ENCODE peak calls at places on chromosomes 1 and 21, in four cellular contexts. N is IMR-90, D is HepG2, O is K562. T is an unnamed sample.

GRCh38 chr1:243974451-243975292 is 76.4 kb upstream of the ZBTB18 start:
- DNase-seq in N (peak; percentile 24), D (no peak), O (no peak), T (no peak)

GRCh38 chr1:101139130-101139529 is 97.7 kb upstream of the S1PR1 start:
- DNase-seq in N (no peak), D (no peak), O (no peak), T (no peak)

GRCh38 chr1:197876894-197877293 is 25.5 kb upstream of the C1orf53 start:
- DNase-seq in N (no peak), D (no peak), O (no peak), T (no peak)

GRCh38 chr21:45539046-45539795 is 3.0 kb downstream of the SLC19A1 start:
- DNase-seq in N (no peak), D (no peak), O (no peak), T (no peak)

GRCh38 chr1:26148887-26149286 is 10.0 kb upstream of the FAM110D start:
- DNase-seq in N (no peak), D (no peak), O (no peak), T (no peak)

GRCh38 chr1:184838374-184838995 is 83.8 kb upstream of the EDEM3 start:
- DNase-seq in N (peak; percentile 95), D (no peak), O (no peak), T (no peak)

GRCh38 chr1:165288301-165289120 is 68.0 kb downstream of the LMX1A start:
- DNase-seq in N (no peak), D (no peak), O (no peak), T (no peak)

GRCh38 chr1:151251656-151252470 is 2.7 kb upstream of the PSMD4 start:
- DNase-seq in N (peak; percentile 85), D (peak; percentile 78), O (peak; percentile 71), T (no peak)

GRCh38 chr1:79193211-79194079 is 186.9 kb upstream of the ADGRL4 start:
- DNase-seq in N (peak; percentile 74), D (no peak), O (no peak), T (peak; percentile 41)

GRCh38 chr1:6724517-6725141 is 23.0 kb upstream of the DNAJC11 start:
- DNase-seq in N (peak; percentile 86), D (peak; percentile 92), O (no peak), T (no peak)

GRCh38 chr1:165807613-165808012 is 19.8 kb upstream of the UCK2 start:
- DNase-seq in N (no peak), D (no peak), O (no peak), T (no peak)

GRCh38 chr1:173122958-173123852 is 72.5 kb upstream of the TNFSF18 start:
- DNase-seq in N (peak; percentile 95), D (peak; percentile 93), O (no peak), T (no peak)

GRCh38 chr1:229022595-229023350 is 248.1 kb upstream of the RAB4A start:
- DNase-seq in N (no peak), D (peak; percentile 83), O (no peak), T (no peak)

GRCh38 chr1:85224734-85225623 is 24.2 kb upstream of the SYDE2 start:
- DNase-seq in N (peak; percentile 48), D (no peak), O (peak; percentile 76), T (no peak)

GRCh38 chr1:56033321-56034037 is 545.9 kb downstream of the PLPP3 start:
- DNase-seq in N (no peak), D (no peak), O (no peak), T (no peak)

GRCh38 chr1:117636637-117637425 is 31.0 kb downstream of the TENT5C start:
- DNase-seq in N (no peak), D (no peak), O (no peak), T (no peak)

GRCh38 chr1:231550448-231550781 is 21.9 kb downstream of the TSNAX start:
- DNase-seq in N (no peak), D (peak; percentile 50), O (peak; percentile 43), T (no peak)

GRCh38 chr1:185441608-185442007 is 124.6 kb upstream of the IVNS1ABP start:
- DNase-seq in N (peak; percentile 74), D (peak; percentile 38), O (no peak), T (no peak)

GRCh38 chr1:54542120-54542961 is 5.7 kb upstream of the ACOT11 start:
- DNase-seq in N (peak; percentile 50), D (peak; percentile 81), O (peak; percentile 75), T (peak; percentile 9)

GRCh38 chr21:35179990-35180557 is 131.0 kb upstream of the RUNX1 start:
- DNase-seq in N (peak; percentile 94), D (no peak), O (no peak), T (no peak)

GRCh38 chr21:32087452-32087851 is 191.4 kb downstream of the MIS18A start:
- DNase-seq in N (no peak), D (no peak), O (no peak), T (no peak)

GRCh38 chr21:29221259-29221744 is 77.4 kb upstream of the BACH1 start:
- DNase-seq in N (peak; percentile 98), D (no peak), O (no peak), T (no peak)
- TF ChIP-seq POLR2A in N (peak; percentile 43), D (no peak), O (no peak), T (no peak)

DNA sequence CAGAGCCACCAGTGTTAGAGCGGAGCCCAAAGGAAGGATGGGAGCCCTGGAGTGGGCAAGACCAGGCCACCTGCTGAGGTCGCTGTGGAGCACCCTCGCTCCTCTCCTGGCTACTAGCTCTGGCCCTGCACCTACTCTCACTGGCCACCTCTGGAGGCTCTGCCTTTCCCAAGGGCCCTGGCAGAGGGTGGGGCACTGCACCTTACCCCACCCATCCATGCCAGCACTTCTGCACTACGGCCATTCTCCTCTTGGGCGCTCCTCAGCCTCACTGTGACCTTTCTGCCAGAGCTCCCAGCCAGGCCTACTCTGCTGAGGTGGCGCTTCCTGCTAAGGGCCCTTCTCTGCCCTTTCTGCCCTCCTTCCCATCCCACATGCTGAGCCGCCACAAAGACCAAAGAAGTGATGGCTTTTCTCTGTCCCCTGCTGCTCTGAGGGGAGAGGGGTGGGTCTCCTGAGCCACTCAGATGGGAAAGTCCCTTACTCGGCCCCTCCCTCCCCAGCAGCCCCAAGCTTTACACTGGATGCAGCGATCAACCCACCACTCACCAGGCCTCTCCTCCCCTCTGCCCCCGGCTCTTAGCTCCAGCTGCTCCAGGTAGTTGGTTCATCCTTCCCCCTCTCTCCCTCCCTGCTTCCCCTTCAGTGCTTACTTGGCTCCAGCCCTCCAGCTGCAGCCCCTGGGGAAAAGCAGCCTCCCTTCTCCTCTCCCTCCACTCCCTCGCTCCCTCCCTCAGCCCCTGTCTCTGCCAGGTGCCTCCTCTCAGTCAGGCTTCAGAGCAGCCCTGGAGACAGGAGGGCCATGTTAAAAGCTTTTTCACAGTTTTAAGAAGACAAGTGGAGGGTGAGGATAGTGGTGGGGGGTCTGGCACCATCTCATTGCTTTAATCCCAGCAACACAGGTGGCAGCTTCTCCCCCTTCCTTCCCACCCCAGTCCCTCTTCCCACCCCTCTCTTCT is 14.8 kb upstream of the TMEM222 start:
- DNase-seq in N (no peak), D (peak; percentile 31), O (peak; percentile 49), T (no peak)
- TF ChIP-seq MXI1 in N (no peak), D (no peak), O (no peak), T (no peak)

GRCh38 chr1:1889847-1890505 is 911 bp downstream of the GNB1 start:
- DNase-seq in N (peak; percentile 37), D (no peak), O (peak; percentile 62), T (no peak)
- TF ChIP-seq POLR2A in N (peak; percentile 64), D (no peak), O (peak; percentile 62), T (peak; percentile 77)

GRCh38 chr21:29660047-29660720 is 279.6 kb downstream of the GRIK1 start:
- DNase-seq in N (no peak), D (no peak), O (no peak), T (no peak)
- TF ChIP-seq MXI1 in N (no peak), D (no peak), O (no peak), T (no peak)

GRCh38 chr1:226308723-226309397 is at the start of gene LIN9:
- DNase-seq in N (peak; percentile 87), D (peak; percentile 77), O (peak; percentile 94), T (peak; percentile 46)
- TF ChIP-seq POLR2A in N (peak; percentile 61), D (peak; percentile 77), O (peak; percentile 97), T (peak; percentile 92)

DNA sequence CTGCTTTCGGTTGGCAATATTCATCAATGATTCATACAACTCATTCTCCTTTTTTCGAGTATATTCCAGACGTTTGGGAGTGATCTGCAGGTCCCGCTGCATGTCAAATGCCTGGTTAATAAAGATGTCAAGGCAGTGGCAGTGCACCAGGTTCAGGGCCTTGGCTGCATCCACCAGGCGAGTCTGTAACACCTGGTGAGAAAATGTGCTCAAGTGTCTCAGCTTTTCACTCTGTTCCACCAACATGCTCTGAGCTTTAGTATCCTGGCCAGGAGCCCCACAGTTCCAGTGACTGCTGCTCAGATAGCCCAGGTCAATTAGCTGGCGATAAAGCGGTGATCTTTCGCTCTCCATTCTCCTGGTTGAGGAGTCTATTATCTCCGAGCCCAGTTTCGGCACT is 42.3 kb downstream of the DSTYK start:
- DNase-seq in N (no peak), D (no peak), O (no peak), T (no peak)
- TF ChIP-seq MXI1 in N (no peak), D (no peak), O (no peak), T (no peak)

GRCh38 chr1:36150296-36151132 is 1.2 kb upstream of the TRAPPC3 start:
- DNase-seq in N (peak; percentile 95), D (peak; percentile 86), O (peak; percentile 85), T (no peak)
- TF ChIP-seq POLR2A in N (peak; percentile 81), D (no peak), O (peak; percentile 82), T (peak; percentile 65)

GRCh38 chr1:240217398-240217797 is 125.7 kb downstream of the FMN2 start:
- DNase-seq in N (peak; percentile 56), D (no peak), O (no peak), T (no peak)

GRCh38 chr1:240219104-240219503 is 127.4 kb downstream of the FMN2 start:
- DNase-seq in N (no peak), D (no peak), O (no peak), T (no peak)
- TF ChIP-seq MXI1 in N (no peak), D (no peak), O (no peak), T (no peak)

GRCh38 chr1:96722161-96722908 is 751 bp downstream of the PTBP2 start:
- DNase-seq in N (peak; percentile 54), D (peak; percentile 7), O (peak; percentile 64), T (no peak)
- TF ChIP-seq POLR2A in N (peak; percentile 24), D (no peak), O (peak; percentile 44), T (no peak)